ENCODE peak calls at places on chromosomes 5 and 9, in four cellular contexts. V is heart right ventricle, X is IMR-90, L is heart left ventricle. C is an unnamed sample.

GRCh38 chr5:127031147-127031862 is 947 bp upstream of the MARCHF3 start:
- DNase-seq in X (no peak), L (peak), V (no peak), C (no peak)

GRCh38 chr9:73118297-73118696 is 33.4 kb upstream of the ANXA1 start:
- DNase-seq in X (no peak), L (no peak), V (no peak), C (peak)

GRCh38 chr9:92100237-92100911 is 14.8 kb downstream of the SPTLC1 start:
- DNase-seq in L (no peak), V (no peak), X (peak), C (peak)

GRCh38 chr9:99085949-99086948 is 18.7 kb upstream of the TGFBR1 start:
- DNase-seq in L (no peak), X (peak), V (no peak), C (peak)

GRCh38 chr9:32776201-32776600 is 7.1 kb upstream of the TMEM215 start:
- DNase-seq in V (no peak), X (no peak), L (no peak), C (no peak)

GRCh38 chr9:109335929-109336328 is 15.1 kb upstream of the EPB41L4B start:
- DNase-seq in L (no peak), V (no peak), X (no peak), C (no peak)

GRCh38 chr9:109779711-109780452 is at the start of gene PALM2AKAP2:
- DNase-seq in L (peak), V (peak), X (peak), C (peak)

GRCh38 chr5:1139806-1140187 is 27.9 kb upstream of the SLC12A7 start:
- DNase-seq in X (no peak), L (no peak), V (no peak), C (peak)

GRCh38 chr5:125348221-125348692 is 601.8 kb upstream of the ZNF608 start:
- DNase-seq in X (no peak), V (peak), L (peak), C (no peak)

GRCh38 chr5:138303365-138303764 is 28.2 kb downstream of the CDC25C start:
- DNase-seq in X (peak), V (no peak), L (no peak), C (peak)

GRCh38 chr5:171820561-171820960 is 34.9 kb downstream of the SMIM23 start:
- DNase-seq in V (no peak), L (no peak), X (no peak), C (no peak)

GRCh38 chr5:150129454-150129812 is 26.2 kb downstream of the PDGFRB start:
- DNase-seq in V (no peak), L (no peak), X (no peak), C (no peak)

GRCh38 chr5:53858700-53859456 is 298.4 kb downstream of the NDUFS4 start:
- DNase-seq in V (no peak), L (no peak), X (no peak), C (no peak)

GRCh38 chr5:158511454-158511853 is 588.3 kb downstream of the EBF1 start:
- DNase-seq in V (no peak), X (no peak), L (no peak), C (no peak)

GRCh38 chr9:92176068-92176799 is 61.0 kb upstream of the SPTLC1 start:
- DNase-seq in V (no peak), L (no peak), X (no peak), C (peak)

GRCh38 chr9:125493384-125493783 is 213.6 kb downstream of the MAPKAP1 start:
- DNase-seq in X (no peak), L (no peak), V (no peak), C (no peak)

GRCh38 chr9:121122450-121123032 is 47.8 kb downstream of the CNTRL start:
- DNase-seq in X (no peak), L (no peak), V (no peak), C (peak)

GRCh38 chr9:114164191-114164794 is 9.0 kb downstream of the COL27A1 start:
- DNase-seq in L (no peak), X (no peak), V (no peak), C (peak)

GRCh38 chr9:101485873-101486692 is 47.6 kb upstream of the RNF20 start:
- DNase-seq in X (peak), L (peak), V (peak), C (peak)

GRCh38 chr5:1184481-1184880 is 16.9 kb upstream of the SLC6A19 start:
- DNase-seq in V (no peak), X (no peak), L (no peak), C (no peak)

GRCh38 chr9:23412458-23412857 is 413.6 kb downstream of the ELAVL2 start:
- DNase-seq in V (no peak), X (no peak), L (no peak), C (no peak)

GRCh38 chr9:119412399-119412798 is 43.2 kb upstream of the BRINP1 start:
- DNase-seq in L (no peak), X (no peak), V (no peak), C (no peak)

GRCh38 chr5:131634996-131635754 is at the start of gene RAPGEF6:
- DNase-seq in L (peak), V (peak), X (peak), C (peak)

GRCh38 chr9:33159760-33160127 is 7.4 kb downstream of the B4GALT1 start:
- DNase-seq in X (peak), L (peak), V (peak), C (peak)

GRCh38 chr5:157159209-157159751 is 6.8 kb downstream of the GARIN3 start:
- DNase-seq in X (no peak), L (no peak), V (no peak), C (no peak)

GRCh38 chr5:164475339-164475977 is 970.0 kb downstream of the MAT2B start:
- DNase-seq in L (no peak), V (no peak), X (peak), C (peak)

GRCh38 chr5:55993628-55994501 is 898 bp downstream of the IL6ST start:
- DNase-seq in V (no peak), L (no peak), X (no peak), C (peak)

GRCh38 chr5:104170906-104171305 is 608.3 kb upstream of the NUDT12 start:
- DNase-seq in L (no peak), V (no peak), X (no peak), C (no peak)

GRCh38 chr9:121331992-121332685 is 37.9 kb downstream of the STOM start:
- DNase-seq in X (peak), L (no peak), V (no peak), C (no peak)

GRCh38 chr9:3863686-3864085 is 337.9 kb upstream of the RFX3 start:
- DNase-seq in L (no peak), X (peak), V (no peak), C (no peak)

GRCh38 chr5:115377468-115378217 is 81.2 kb upstream of the CCDC112 start:
- DNase-seq in X (peak), L (no peak), V (peak), C (peak)

GRCh38 chr5:159156839-159157238 is 52.5 kb downstream of the RNF145 start:
- DNase-seq in X (peak), V (peak), L (peak), C (peak)

GRCh38 chr5:39520232-39520572 is 95.4 kb upstream of the DAB2 start:
- DNase-seq in X (peak), V (peak), L (peak), C (no peak)

DNA sequence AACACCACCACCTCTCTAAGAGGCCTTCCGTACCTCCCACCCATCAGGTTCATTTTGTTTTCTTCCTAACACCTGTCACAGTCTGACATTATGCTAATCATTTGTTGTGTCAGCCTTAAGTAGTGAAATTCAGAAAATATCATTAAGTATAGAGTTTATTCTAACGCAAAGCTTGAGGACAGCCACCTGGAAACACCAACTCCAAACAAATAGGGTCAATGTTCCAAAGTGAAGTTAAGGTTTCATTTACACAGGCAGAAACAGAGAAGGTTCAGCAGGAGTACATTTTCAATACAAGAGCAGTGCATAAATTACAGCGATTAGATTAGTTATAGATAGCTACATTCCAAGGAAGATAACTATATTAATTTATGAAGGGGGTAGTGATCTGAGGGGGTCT is 1.3 kb upstream of the SMC5 start:
- DNase-seq in L (no peak), V (no peak), X (no peak), C (no peak)
- H3K4me3 ChIP-seq in L (peak), V (peak), X (peak), C (peak)

DNA sequence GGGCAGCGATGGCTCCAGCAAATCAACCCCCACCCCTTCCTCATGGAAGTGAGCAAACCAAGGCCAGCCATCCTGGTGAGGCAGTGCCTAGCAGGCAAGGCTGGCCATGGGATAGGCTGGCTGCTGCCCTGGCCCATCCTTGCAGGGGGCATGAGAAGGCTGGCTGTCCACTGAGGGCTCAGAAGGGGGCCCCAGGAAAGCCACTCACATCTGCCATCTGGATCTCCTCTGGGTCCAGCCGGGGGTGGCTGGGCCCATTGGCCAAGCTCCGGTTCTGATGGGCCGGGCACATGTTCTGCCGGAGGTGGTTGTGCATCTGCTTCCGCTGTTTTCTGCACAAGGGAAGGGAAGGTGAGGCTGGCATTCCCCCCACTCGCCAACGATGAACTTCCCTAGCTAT is 57.1 kb downstream of the PSD2 start:
- DNase-seq in X (no peak), L (no peak), V (no peak), C (no peak)
- TF ChIP-seq CTCF in X (no peak), L (no peak), V (no peak), C (no peak)

GRCh38 chr5:180349391-180349790 is 3.7 kb downstream of the GFPT2 start:
- DNase-seq in L (no peak), X (no peak), V (no peak), C (no peak)

GRCh38 chr5:180348316-180348715 is 4.8 kb downstream of the GFPT2 start:
- DNase-seq in V (no peak), X (no peak), L (no peak), C (no peak)

GRCh38 chr5:180352116-180352975 is 790 bp downstream of the GFPT2 start:
- DNase-seq in L (peak), X (no peak), V (no peak), C (no peak)

GRCh38 chr5:180350711-180351110 is 2.4 kb downstream of the GFPT2 start:
- DNase-seq in X (no peak), L (no peak), V (no peak), C (no peak)

DNA sequence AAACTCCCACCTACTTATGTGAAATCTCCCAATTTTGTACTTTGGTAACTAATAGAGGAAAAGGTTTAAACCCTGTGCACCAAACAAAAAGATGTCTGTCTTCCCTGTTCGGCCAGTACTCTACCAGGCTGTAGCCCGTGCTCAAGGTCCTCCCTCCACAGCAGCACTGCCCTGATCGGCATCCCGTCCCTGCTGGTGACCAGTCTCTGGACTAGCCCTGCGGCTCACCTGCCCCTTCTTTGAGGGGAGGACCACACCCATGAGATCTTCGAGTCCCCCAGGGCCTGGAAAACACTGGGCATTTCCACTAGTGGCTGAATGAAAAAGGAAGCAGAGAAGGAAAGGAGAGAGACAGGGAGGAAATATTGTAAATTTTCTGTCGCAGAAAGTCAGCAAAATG is 2.8 kb downstream of the GFPT2 start:
- DNase-seq in X (no peak), L (no peak), V (no peak), C (no peak)
- H3K4me3 ChIP-seq in X (no peak), L (no peak), V (peak), C (no peak)

GRCh38 chr9:127047971-127048370 is 74.5 kb downstream of the ANGPTL2 start:
- DNase-seq in V (no peak), L (no peak), X (no peak), C (no peak)
- TF ChIP-seq CTCF in V (no peak), L (no peak), X (no peak), C (no peak)

GRCh38 chr9:104895572-104895971 is 32.4 kb downstream of the ABCA1 start:
- DNase-seq in X (peak), V (no peak), L (no peak), C (peak)

GRCh38 chr9:104885818-104886709 is 41.9 kb downstream of the ABCA1 start:
- DNase-seq in L (no peak), V (no peak), X (no peak), C (no peak)

GRCh38 chr9:104896131-104896530 is 31.8 kb downstream of the ABCA1 start:
- DNase-seq in X (peak), V (no peak), L (no peak), C (no peak)

DNA sequence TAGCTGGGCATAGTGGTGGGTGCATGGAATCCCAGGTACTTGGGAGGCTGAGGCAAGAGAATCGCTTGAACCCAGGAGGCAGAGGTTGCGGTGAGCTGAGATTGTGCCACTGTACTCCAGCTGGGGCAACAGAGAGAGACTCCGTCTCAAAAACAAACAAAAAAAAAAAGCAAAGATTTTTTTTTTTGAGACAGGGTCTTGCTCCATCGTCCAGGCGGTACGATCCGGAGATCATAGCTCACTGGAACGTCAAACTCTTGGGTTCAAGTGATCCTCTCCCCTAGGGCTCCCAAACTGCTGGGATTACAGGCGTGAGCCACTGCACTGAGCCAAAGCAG is 37.6 kb downstream of the ABCA1 start:
- DNase-seq in L (no peak), X (no peak), V (no peak), C (no peak)
- H3K4me3 ChIP-seq in L (no peak), X (no peak), V (no peak), C (no peak)

GRCh38 chr5:76953551-76954382 is 922 bp downstream of the CRHBP start:
- DNase-seq in L (peak), V (no peak), X (no peak), C (peak)
- TF ChIP-seq CTCF in L (no peak), V (no peak), X (no peak), C (no peak)

GRCh38 chr5:44389410-44389879 is at the start of gene FGF10:
- DNase-seq in L (peak), X (no peak), V (peak), C (peak)

GRCh38 chr5:44387911-44388310 is 1.3 kb downstream of the FGF10 start:
- DNase-seq in X (no peak), L (peak), V (no peak), C (no peak)

GRCh38 chr5:44387391-44387790 is 1.8 kb downstream of the FGF10 start:
- DNase-seq in V (no peak), L (no peak), X (no peak), C (no peak)

GRCh38 chr5:44388504-44389409 is 463 bp downstream of the FGF10 start:
- DNase-seq in X (peak), L (peak), V (no peak), C (peak)

GRCh38 chr5:44390332-44390731 is 1.1 kb upstream of the FGF10 start:
- DNase-seq in X (no peak), V (no peak), L (no peak), C (no peak)
- H3K4me3 ChIP-seq in X (no peak), V (no peak), L (no peak), C (no peak)

GRCh38 chr5:26807231-26808199 is 230.9 kb downstream of the CDH9 start:
- DNase-seq in L (no peak), X (no peak), V (no peak), C (no peak)
- TF ChIP-seq CTCF in L (no peak), X (no peak), V (no peak), C (no peak)